ENCODE peak calls at places on chromosomes 13 and 19, in eight cellular contexts. T is ovary, C is spleen, F is prostate gland, H is thyroid gland, P is right lobe of liver, I is Peyer's patch, S is HepG2. V is an unnamed sample. For H3K4me1, the result is how much of the 10 kb centered on the place peaks cover.

GRCh38 chr13:114148521-114148855 is 16.1 kb upstream of the RASA3 start:
- DNase-seq in T (no peak), C (no peak), F (no peak), H (no peak), P (peak), I (peak), S (no peak), V (peak)

GRCh38 chr13:99540530-99540929 is 39.3 kb downstream of the TM9SF2 start:
- DNase-seq in T (no peak), C (no peak), F (no peak), H (no peak), P (no peak), I (no peak), S (no peak), V (no peak)

GRCh38 chr19:54418030-54418929 is 3.0 kb downstream of the TTYH1 start:
- DNase-seq in T (no peak), C (peak), F (no peak), H (no peak), P (no peak), I (no peak), S (peak), V (no peak)

GRCh38 chr19:42276821-42277220 is 7.8 kb downstream of the CIC start:
- DNase-seq in T (no peak), C (no peak), F (no peak), H (no peak), P (no peak), I (no peak), S (no peak), V (no peak)

GRCh38 chr13:55266644-55267043 is 1874.1 kb upstream of the PRR20A start:
- DNase-seq in T (no peak), C (no peak), F (no peak), H (no peak), P (no peak), I (no peak), S (no peak), V (no peak)

GRCh38 chr13:34474469-34474868 is 467.6 kb upstream of the NBEA start:
- DNase-seq in T (no peak), C (no peak), F (no peak), H (no peak), P (no peak), I (no peak), S (no peak), V (no peak)

GRCh38 chr13:45362939-45363338 is 22.0 kb upstream of the TPT1 start:
- DNase-seq in T (no peak), C (no peak), F (no peak), H (no peak), P (no peak), I (no peak), S (peak), V (no peak)

GRCh38 chr19:18780631-18781030 is 10.5 kb downstream of the COMP start:
- DNase-seq in T (no peak), C (no peak), F (no peak), H (no peak), P (no peak), I (no peak), S (no peak), V (no peak)

GRCh38 chr19:3145909-3146676 is 10.3 kb downstream of the GNA15 start:
- DNase-seq in T (no peak), C (peak), F (no peak), H (no peak), P (no peak), I (no peak), S (no peak), V (no peak)

GRCh38 chr13:80341098-80341701 is at the start of gene SPRY2:
- DNase-seq in T (peak), C (peak), F (peak), H (peak), P (peak), I (peak), S (peak), V (peak)

GRCh38 chr19:33175886-33176669 is 18.1 kb upstream of the LRP3 start:
- DNase-seq in T (peak), C (peak), F (no peak), H (no peak), P (no peak), I (no peak), S (peak), V (no peak)

GRCh38 chr19:30691767-30692516 is 319.8 kb downstream of the ZNF536 start:
- DNase-seq in T (no peak), C (no peak), F (no peak), H (no peak), P (no peak), I (no peak), S (no peak), V (no peak)
- H3K4me3 ChIP-seq in T (peak), C (no peak), F (peak), H (no peak), P (no peak), I (no peak), S (no peak), V (peak)

GRCh38 chr13:30572859-30573275 is 44.9 kb upstream of the USPL1 start:
- DNase-seq in T (no peak), C (no peak), F (no peak), H (no peak), P (no peak), I (no peak), S (peak), V (no peak)
- TF ChIP-seq POLR2A in T (no peak), C (no peak), F (no peak), H (no peak), P (no peak), I (no peak), S (no peak), V (no peak)

GRCh38 chr19:38707512-38708114 is 36.7 kb downstream of the CAPN12 start:
- DNase-seq in T (peak), C (peak), F (peak), H (peak), P (peak), I (peak), S (peak), V (peak)
- H3K4me1 ChIP-seq in T (under half), C (half or more), F (under half), H (under half), P (under half), I (under half), S (half or more), V (half or more)

GRCh38 chr19:1254530-1255185 is 6.3 kb downstream of the MIDN start:
- DNase-seq in T (peak), C (peak), F (no peak), H (no peak), P (no peak), I (peak), S (no peak), V (no peak)
- H3K4me3 ChIP-seq in T (no peak), C (peak), F (peak), H (no peak), P (no peak), I (no peak), S (no peak), V (peak)

GRCh38 chr19:51691122-51692064 is 1.7 kb upstream of the SPACA6 start:
- DNase-seq in T (no peak), C (no peak), F (no peak), H (no peak), P (no peak), I (no peak), S (no peak), V (no peak)

GRCh38 chr19:51688665-51689571 is 4.2 kb upstream of the SPACA6 start:
- DNase-seq in T (peak), C (peak), F (peak), H (peak), P (peak), I (peak), S (peak), V (peak)

GRCh38 chr19:51690359-51691121 is 2.6 kb upstream of the SPACA6 start:
- DNase-seq in T (peak), C (peak), F (peak), H (peak), P (peak), I (peak), S (no peak), V (peak)

GRCh38 chr19:51687791-51688664 is 5.1 kb upstream of the SPACA6 start:
- DNase-seq in T (peak), C (peak), F (no peak), H (peak), P (no peak), I (no peak), S (no peak), V (peak)

GRCh38 chr19:51689751-51690358 is 3.3 kb upstream of the SPACA6 start:
- DNase-seq in T (peak), C (peak), F (no peak), H (peak), P (peak), I (no peak), S (no peak), V (no peak)
- TF ChIP-seq POLR2A in T (no peak), C (no peak), F (no peak), H (no peak), P (no peak), I (no peak), S (no peak), V (no peak)

DNA sequence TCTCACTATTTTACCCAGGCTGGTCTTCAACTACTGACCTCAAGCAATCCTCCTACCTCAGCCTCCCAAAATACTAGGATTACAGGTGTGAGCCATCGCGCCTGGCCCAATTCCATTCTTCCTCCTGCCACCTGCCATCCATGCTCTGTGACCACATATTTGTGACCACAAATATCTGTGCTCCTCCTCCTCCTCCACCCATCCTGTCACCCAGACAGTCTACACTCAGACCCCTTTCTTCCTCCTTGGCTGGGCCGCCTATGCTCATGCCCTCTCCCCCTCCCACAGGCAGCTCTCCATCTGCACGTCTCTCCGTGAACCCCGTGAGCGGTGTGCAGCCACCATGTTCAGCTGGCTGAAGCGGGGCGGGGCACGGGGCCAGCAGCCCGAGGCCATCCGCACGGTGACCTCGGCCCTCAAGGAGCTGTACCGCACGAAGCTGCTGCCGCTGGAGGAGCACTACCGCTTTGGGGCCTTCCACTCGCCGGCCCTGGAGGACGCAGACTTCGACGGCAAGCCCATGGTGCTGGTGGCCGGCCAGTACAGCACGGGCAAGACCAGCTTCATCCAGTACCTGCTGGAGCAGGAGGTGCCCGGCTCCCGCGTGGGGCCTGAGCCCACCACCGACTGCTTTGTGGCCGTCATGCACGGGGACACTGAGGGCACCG is 3.2 kb downstream of the EHD2 start:
- DNase-seq in T (no peak), C (no peak), F (no peak), H (no peak), P (no peak), I (no peak), S (no peak), V (no peak)
- H3K4me1 ChIP-seq in T (under half), C (under half), F (under half), H (under half), P (under half), I (under half), S (half or more), V (under half)

DNA sequence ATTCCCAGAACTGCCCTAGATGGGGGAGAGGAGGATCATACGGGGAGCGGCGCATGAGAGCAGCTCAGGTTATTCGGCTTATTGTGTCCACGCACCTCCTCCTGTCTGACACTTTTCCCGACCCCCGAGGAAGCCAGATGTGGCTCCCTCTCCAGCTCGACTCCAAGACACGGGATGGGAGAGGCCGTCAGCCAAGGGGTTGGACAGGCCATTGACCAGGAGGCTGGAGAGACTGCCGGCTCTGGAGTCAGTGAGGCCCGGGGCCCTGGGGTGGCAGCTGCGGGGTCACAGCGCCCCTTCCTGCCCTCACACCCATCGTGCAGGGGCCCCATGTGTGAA is 2.9 kb downstream of the DMKN start:
- DNase-seq in T (no peak), C (no peak), F (no peak), H (no peak), P (no peak), I (no peak), S (no peak), V (no peak)
- H3K4me3 ChIP-seq in T (no peak), C (peak), F (peak), H (no peak), P (no peak), I (no peak), S (no peak), V (peak)

GRCh38 chr19:2079076-2079864 is 16.9 kb downstream of the MOB3A start:
- DNase-seq in T (no peak), C (no peak), F (no peak), H (no peak), P (no peak), I (no peak), S (no peak), V (no peak)
- TF ChIP-seq POLR2A in T (no peak), C (no peak), F (no peak), H (no peak), P (no peak), I (no peak), S (no peak), V (no peak)

V was measured in stomach.